ENCODE peak calls at places on chromosomes 13 and 19, in eight cellular contexts. X, L, P, A, U, I, W and D are unnamed samples.

GRCh38 chr19:13859361-13859880 is 17.5 kb upstream of the NANOS3 start:
- DNase-seq in W (no peak), P (peak; percentile 65), X (no peak), I (no peak), L (no peak), A (no peak), U (no peak), D (peak; percentile 56)

GRCh38 chr19:51158474-51159129 is 16.5 kb downstream of the SIGLEC7 start:
- DNase-seq in X (peak; percentile 67), W (peak; percentile 75), P (no peak), A (peak; percentile 86), U (peak; percentile 74), L (peak; percentile 55), I (peak; percentile 37), D (peak; percentile 33)

GRCh38 chr19:51687791-51688664 is 5.1 kb upstream of the SPACA6 start:
- DNase-seq in W (peak; percentile 82), U (no peak), A (peak; percentile 80), P (peak; percentile 47), L (no peak), X (no peak), I (no peak), D (peak; percentile 89)

GRCh38 chr19:40337107-40337506 is 11.1 kb downstream of the C19orf47 start:
- DNase-seq in U (no peak), A (no peak), L (no peak), P (no peak), W (no peak), I (no peak), X (no peak), D (no peak)

GRCh38 chr19:2548966-2549365 is 73.0 kb downstream of the GADD45B start:
- DNase-seq in A (no peak), L (no peak), I (no peak), U (no peak), X (no peak), P (no peak), W (peak; percentile 45), D (no peak)

GRCh38 chr13:28820099-28821051 is at the start of gene MTUS2:
- DNase-seq in I (no peak), A (no peak), L (no peak), W (peak; percentile 44), U (no peak), P (no peak), X (no peak), D (no peak)

GRCh38 chr19:56310462-56310861 is 4.2 kb downstream of the ZSCAN5A start:
- DNase-seq in P (no peak), L (no peak), I (no peak), U (no peak), A (no peak), X (no peak), W (no peak), D (no peak)

GRCh38 chr13:110794209-110794608 is 80.7 kb downstream of the ING1 start:
- DNase-seq in W (no peak), A (no peak), L (no peak), X (no peak), I (no peak), P (no peak), U (no peak), D (no peak)

GRCh38 chr13:72657379-72657778 is 70.0 kb downstream of the MZT1 start:
- DNase-seq in L (no peak), W (no peak), A (no peak), P (no peak), U (no peak), I (peak; percentile 21), X (no peak), D (no peak)

GRCh38 chr13:44068169-44068568 is 188.5 kb downstream of the LACC1 start:
- DNase-seq in L (no peak), A (no peak), I (no peak), U (no peak), W (no peak), P (peak; percentile 61), X (no peak), D (peak; percentile 83)

GRCh38 chr13:41229356-41229755 is 34.0 kb downstream of the MTRF1 start:
- DNase-seq in P (no peak), X (no peak), I (no peak), U (no peak), W (no peak), L (no peak), A (no peak), D (no peak)

GRCh38 chr19:47390533-47391488 is 28.5 kb downstream of the MEIS3 start:
- DNase-seq in L (no peak), W (no peak), X (no peak), A (no peak), P (no peak), U (no peak), I (no peak), D (no peak)

GRCh38 chr13:110617326-110618072 is 2.2 kb downstream of the NAXD start:
- DNase-seq in U (no peak), P (peak; percentile 78), W (no peak), A (no peak), L (no peak), I (no peak), X (no peak), D (peak; percentile 48)

GRCh38 chr19:38693380-38694223 is 46.2 kb downstream of the ACTN4 start:
- DNase-seq in P (peak; percentile 97), X (no peak), A (peak; percentile 70), I (peak; percentile 65), U (peak; percentile 27), W (no peak), L (peak; percentile 53), D (peak; percentile 96)

GRCh38 chr13:33872005-33872351 is 54.0 kb downstream of the RFC3 start:
- DNase-seq in I (no peak), X (no peak), W (no peak), L (no peak), A (no peak), U (no peak), P (no peak), D (no peak)

GRCh38 chr13:51534075-51534817 is 50.0 kb upstream of the WDFY2 start:
- DNase-seq in X (no peak), L (peak; percentile 56), U (no peak), A (peak; percentile 75), W (peak; percentile 65), P (no peak), I (no peak), D (no peak)

GRCh38 chr13:27406178-27406939 is 18.1 kb upstream of the GTF3A start:
- DNase-seq in U (peak; percentile 13), X (no peak), L (no peak), A (no peak), I (peak; percentile 55), W (no peak), P (peak; percentile 59), D (peak; percentile 37)

GRCh38 chr13:98141938-98142426 is 912 bp upstream of the FARP1 start:
- DNase-seq in U (no peak), I (no peak), W (peak; percentile 60), L (no peak), P (peak; percentile 27), X (no peak), A (no peak), D (no peak)

GRCh38 chr13:95492044-95492801 is 60.3 kb upstream of the CLDN10 start:
- DNase-seq in P (peak; percentile 39), U (no peak), A (no peak), X (no peak), L (no peak), W (no peak), I (no peak), D (no peak)

GRCh38 chr13:32976046-32976781 is 40.0 kb upstream of the KL start:
- DNase-seq in I (no peak), L (no peak), X (no peak), W (no peak), U (no peak), P (no peak), A (no peak), D (no peak)

GRCh38 chr13:79987323-79987722 is 353.6 kb downstream of the SPRY2 start:
- DNase-seq in A (no peak), U (no peak), W (no peak), P (no peak), I (no peak), L (no peak), X (no peak), D (peak; percentile 49)

GRCh38 chr13:77918391-77919261 is at the start of gene EDNRB:
- DNase-seq in U (no peak), X (no peak), L (no peak), P (no peak), I (no peak), A (peak; percentile 81), W (peak; percentile 64), D (peak; percentile 16)

GRCh38 chr19:55676384-55676783 is 1.4 kb downstream of the EPN1 start:
- DNase-seq in A (no peak), W (no peak), L (no peak), I (no peak), P (no peak), X (no peak), U (no peak), D (no peak)

GRCh38 chr13:99969934-99970760 is 1.4 kb downstream of the ZIC5 start:
- DNase-seq in A (no peak), W (no peak), L (no peak), X (no peak), P (no peak), U (no peak), I (peak; percentile 15), D (peak; percentile 32)

GRCh38 chr13:113474179-113474578 is 16.3 kb downstream of the DCUN1D2 start:
- DNase-seq in A (no peak), X (no peak), P (no peak), L (no peak), W (no peak), I (no peak), U (no peak), D (no peak)

GRCh38 chr19:15897738-15898276 is at the start of gene CYP4F2:
- DNase-seq in U (no peak), A (no peak), P (no peak), I (no peak), X (no peak), L (no peak), W (no peak), D (no peak)

GRCh38 chr13:110634558-110634957 is 19.2 kb downstream of the NAXD start:
- DNase-seq in I (no peak), X (no peak), P (no peak), A (no peak), U (no peak), L (no peak), W (no peak), D (peak; percentile 88)

GRCh38 chr13:99580500-99581268 is 79.4 kb downstream of the TM9SF2 start:
- DNase-seq in P (no peak), U (no peak), X (no peak), I (no peak), W (no peak), L (no peak), A (no peak), D (no peak)

GRCh38 chr13:68190826-68191225 is 960.7 kb upstream of the PCDH9 start:
- DNase-seq in L (no peak), A (no peak), X (no peak), P (peak; percentile 89), I (no peak), W (no peak), U (no peak), D (peak; percentile 0)

GRCh38 chr19:48877900-48878218 is 5.6 kb downstream of the PPP1R15A start:
- DNase-seq in U (no peak), I (no peak), L (no peak), P (no peak), A (no peak), X (no peak), W (no peak), D (no peak)

GRCh38 chr13:53191091-53191490 is 162.5 kb downstream of the OLFM4 start:
- DNase-seq in A (no peak), I (no peak), X (no peak), U (no peak), P (no peak), W (no peak), L (no peak), D (peak; percentile 8)

GRCh38 chr19:38849746-38850230 is at the start of gene HNRNPL:
- DNase-seq in I (no peak), A (peak; percentile 99), W (peak; percentile 99), X (peak; percentile 99), P (no peak), L (no peak), U (peak; percentile 99), D (no peak)

GRCh38 chr13:107373551-107373950 is 805.6 kb upstream of the ARGLU1 start:
- DNase-seq in A (no peak), W (no peak), U (no peak), X (no peak), L (no peak), I (no peak), P (peak; percentile 91), D (peak; percentile 32)

GRCh38 chr13:95168191-95168590 is 133.1 kb downstream of the ABCC4 start:
- DNase-seq in A (no peak), X (no peak), U (no peak), W (no peak), I (no peak), P (no peak), L (no peak), D (no peak)